ENCODE peak calls at places on chromosomes 4 and X, in eight cellular contexts. G is frontal cortex, V is midbrain, W is LHCN-M2, A is T-helper 9 cell, B is NCI-H1105, L is T-helper 17 cell, U is AG10803. S is an unnamed sample.

GRCh38 chrX:1398431-1399340 is 6.8 kb upstream of the SLC25A6 start:
- DNase-seq in G (no peak), B (no peak), L (no peak), A (no peak), U (no peak), W (no peak), V (no peak), S (no peak)

GRCh38 chr4:75545526-75545925 is 10.3 kb upstream of the ODAPH start:
- DNase-seq in A (no peak), L (no peak), U (peak; percentile 70), W (peak; percentile 27), B (no peak), G (no peak), V (no peak), S (no peak)

GRCh38 chr4:186015212-186015817 is 53.6 kb upstream of the TLR3 start:
- DNase-seq in A (no peak), W (peak; percentile 6), L (no peak), U (no peak), V (no peak), B (no peak), G (no peak), S (no peak)

GRCh38 chr4:26058537-26058936 is 144.5 kb downstream of the SMIM20 start:
- DNase-seq in L (no peak), U (peak; percentile 58), W (no peak), A (no peak), G (peak; percentile 24), V (no peak), B (peak; percentile 42), S (peak; percentile 30)

GRCh38 chr4:5773271-5773555 is 62.2 kb downstream of the EVC start:
- DNase-seq in G (no peak), W (peak; percentile 25), A (no peak), U (peak; percentile 77), V (no peak), B (no peak), L (no peak), S (no peak)

GRCh38 chrX:132501606-132502005 is 12.8 kb upstream of the MBNL3 start:
- DNase-seq in B (no peak), W (no peak), L (no peak), G (no peak), U (peak; percentile 18), V (no peak), A (no peak), S (no peak)

GRCh38 chr4:41359069-41359769 is 102.5 kb downstream of the UCHL1 start:
- DNase-seq in B (no peak), V (no peak), L (no peak), W (no peak), G (no peak), A (no peak), U (no peak), S (no peak)

GRCh38 chr4:2570551-2571222 is 34.2 kb downstream of the FAM193A start:
- DNase-seq in B (no peak), G (no peak), V (no peak), L (no peak), W (no peak), A (no peak), U (no peak), S (no peak)

GRCh38 chrX:53714580-53715335 is 28.2 kb upstream of the HUWE1 start:
- DNase-seq in U (no peak), G (no peak), L (peak; percentile 43), W (no peak), B (no peak), A (peak; percentile 23), V (no peak), S (no peak)

GRCh38 chrX:35711281-35711680 is 86.9 kb upstream of the MAGEB16 start:
- DNase-seq in G (no peak), A (no peak), L (no peak), V (no peak), W (peak; percentile 8), B (no peak), U (no peak), S (no peak)

GRCh38 chr4:137131201-137131600 is 401.1 kb downstream of the PCDH18 start:
- DNase-seq in G (no peak), U (no peak), V (no peak), W (no peak), B (no peak), L (no peak), A (no peak), S (no peak)

GRCh38 chrX:71533850-71534515 is 1.1 kb downstream of the OGT start:
- DNase-seq in G (no peak), A (peak; percentile 20), W (peak; percentile 52), L (peak; percentile 30), U (peak; percentile 49), B (peak; percentile 31), V (peak; percentile 29), S (peak; percentile 83)

GRCh38 chr4:38190717-38191178 is 230.6 kb downstream of the PTTG2 start:
- DNase-seq in L (no peak), W (peak; percentile 86), B (no peak), G (no peak), U (peak; percentile 67), A (no peak), V (no peak), S (peak; percentile 67)

GRCh38 chrX:23782863-23783568 is at the start of gene SAT1:
- DNase-seq in L (peak; percentile 86), W (peak; percentile 91), G (peak; percentile 77), B (peak; percentile 91), A (peak; percentile 88), V (peak; percentile 95), U (peak; percentile 93), S (peak; percentile 97)

GRCh38 chr4:38179690-38180299 is 219.6 kb downstream of the PTTG2 start:
- DNase-seq in V (peak; percentile 86), B (peak; percentile 31), W (peak; percentile 64), G (peak; percentile 67), L (peak; percentile 51), A (peak; percentile 63), U (peak; percentile 63), S (peak; percentile 57)

GRCh38 chr4:108359936-108360681 is 191.4 kb upstream of the LEF1 start:
- DNase-seq in B (no peak), G (no peak), V (no peak), L (no peak), A (no peak), U (no peak), W (peak; percentile 23), S (no peak)

GRCh38 chr4:118846981-118847380 is 11.1 kb upstream of the SEC24D start:
- DNase-seq in A (no peak), U (no peak), G (no peak), B (no peak), V (no peak), L (no peak), W (no peak), S (peak; percentile 14)

GRCh38 chr4:44145868-44146267 is 302.7 kb downstream of the KCTD8 start:
- DNase-seq in W (no peak), U (no peak), B (no peak), A (no peak), L (no peak), V (no peak), G (no peak), S (no peak)

GRCh38 chr4:4216668-4217067 is 10.1 kb downstream of the OTOP1 start:
- DNase-seq in W (peak; percentile 70), L (no peak), G (no peak), V (no peak), U (peak; percentile 17), A (no peak), B (no peak), S (no peak)

GRCh38 chrX:110852180-110852579 is 56.6 kb upstream of the CHRDL1 start:
- DNase-seq in V (no peak), W (peak; percentile 7), B (no peak), A (no peak), U (peak; percentile 3), L (no peak), G (no peak), S (peak; percentile 50)

GRCh38 chrX:16807976-16808542 is 21.8 kb downstream of the TXLNG start:
- DNase-seq in A (no peak), W (peak; percentile 58), B (no peak), L (no peak), G (peak; percentile 18), U (peak; percentile 51), V (no peak), S (no peak)

GRCh38 chr4:80526697-80527096 is 191.2 kb downstream of the CFAP299 start:
- DNase-seq in L (no peak), A (no peak), B (no peak), G (no peak), W (no peak), U (no peak), V (no peak), S (no peak)

GRCh38 chr4:13980317-13980716 is 352.8 kb upstream of the BOD1L1 start:
- DNase-seq in L (no peak), B (no peak), A (no peak), U (peak; percentile 96), V (peak; percentile 18), G (no peak), W (peak; percentile 99), S (no peak)

GRCh38 chrX:16526003-16526402 is 124.0 kb upstream of the S100G start:
- DNase-seq in G (no peak), B (no peak), L (no peak), V (no peak), U (no peak), A (no peak), W (no peak), S (no peak)

GRCh38 chr4:113355550-113356371 is 306.3 kb downstream of the ANK2 start:
- DNase-seq in A (peak; percentile 27), L (peak; percentile 30), B (no peak), W (peak; percentile 99), V (no peak), U (peak; percentile 91), G (no peak), S (no peak)

GRCh38 chr4:26412381-26413372 is 77.6 kb downstream of the CCKAR start:
- DNase-seq in U (no peak), G (no peak), A (no peak), W (no peak), V (no peak), L (no peak), B (no peak), S (no peak)

GRCh38 chrX:20653070-20653469 is 386.4 kb upstream of the RPS6KA3 start:
- DNase-seq in B (no peak), L (no peak), G (no peak), A (no peak), W (peak; percentile 58), U (peak; percentile 25), V (no peak), S (no peak)

GRCh38 chr4:128639586-128640270 is 169.8 kb upstream of the JADE1 start:
- DNase-seq in L (no peak), V (peak; percentile 14), U (peak; percentile 67), A (no peak), G (no peak), B (no peak), W (no peak), S (no peak)

GRCh38 chr4:183287309-183287659 is 32.8 kb downstream of the CLDN22 start:
- DNase-seq in V (no peak), G (no peak), A (no peak), W (no peak), U (no peak), B (no peak), L (no peak), S (no peak)

GRCh38 chrX:70041993-70042392 is 7.7 kb downstream of the AWAT2 start:
- DNase-seq in V (no peak), B (no peak), U (no peak), A (no peak), L (no peak), W (no peak), G (no peak), S (no peak)

GRCh38 chr4:17709760-17710068 is 71.7 kb downstream of the FAM184B start:
- DNase-seq in B (no peak), G (no peak), V (no peak), U (no peak), A (no peak), L (no peak), W (no peak), S (no peak)

GRCh38 chr4:181796502-181796901 is 446.7 kb upstream of the TENM3 start:
- DNase-seq in V (no peak), W (no peak), G (no peak), B (no peak), A (no peak), L (no peak), U (peak; percentile 50), S (peak; percentile 77)

GRCh38 chr4:2866891-2867290 is 23.2 kb downstream of the ADD1 start:
- DNase-seq in U (no peak), L (no peak), A (no peak), V (no peak), B (no peak), G (no peak), W (peak; percentile 20), S (no peak)